ENCODE peak calls at places on chromosomes 11 and 22, in five cellular contexts. One of them, this sample, is unnamed.

GRCh38 chr11:35166369-35167360 is 27.7 kb downstream of the CD44 start:
- DNase-seq in astrocyte of the cerebellum: peak; percentile 67
- DNase-seq in EL: peak; percentile 99
- DNase-seq in BJ: peak; percentile 87
- DNase-seq in T-helper 1 cell: no peak
- DNase-seq in this sample: peak; percentile 89

GRCh38 chr22:35425971-35426800 is 26.2 kb downstream of the MCM5 start:
- DNase-seq in astrocyte of the cerebellum: peak; percentile 12
- DNase-seq in EL: peak; percentile 37
- DNase-seq in BJ: no peak
- DNase-seq in T-helper 1 cell: no peak
- DNase-seq in this sample: no peak

GRCh38 chr11:58739725-58740430 is 8.1 kb upstream of the GLYAT start:
- DNase-seq in astrocyte of the cerebellum: no peak
- DNase-seq in EL: peak; percentile 49
- DNase-seq in BJ: peak; percentile 34
- DNase-seq in T-helper 1 cell: no peak
- DNase-seq in this sample: no peak

GRCh38 chr11:7494086-7494775 is 8.9 kb downstream of the OLFML1 start:
- DNase-seq in astrocyte of the cerebellum: no peak
- DNase-seq in EL: no peak
- DNase-seq in BJ: no peak
- DNase-seq in T-helper 1 cell: no peak
- DNase-seq in this sample: no peak

GRCh38 chr11:12329797-12330196 is 47.6 kb upstream of the PARVA start:
- DNase-seq in astrocyte of the cerebellum: no peak
- DNase-seq in EL: no peak
- DNase-seq in BJ: peak; percentile 19
- DNase-seq in T-helper 1 cell: no peak
- DNase-seq in this sample: no peak

GRCh38 chr22:35477911-35478582 is 62.6 kb upstream of the RASD2 start:
- DNase-seq in astrocyte of the cerebellum: peak; percentile 49
- DNase-seq in EL: peak; percentile 93
- DNase-seq in BJ: peak; percentile 20
- DNase-seq in T-helper 1 cell: no peak
- DNase-seq in this sample: peak; percentile 49

GRCh38 chr22:48897959-48898358 is 929.7 kb downstream of the BRD1 start:
- DNase-seq in astrocyte of the cerebellum: no peak
- DNase-seq in EL: no peak
- DNase-seq in BJ: no peak
- DNase-seq in T-helper 1 cell: no peak
- DNase-seq in this sample: no peak

GRCh38 chr22:39205344-39206021 is 39.3 kb downstream of the PDGFB start:
- DNase-seq in astrocyte of the cerebellum: no peak
- DNase-seq in EL: peak; percentile 84
- DNase-seq in BJ: peak; percentile 18
- DNase-seq in T-helper 1 cell: no peak
- DNase-seq in this sample: peak; percentile 57

GRCh38 chr11:65492387-65492636 is 6.5 kb upstream of the MALAT1 start:
- DNase-seq in astrocyte of the cerebellum: no peak
- DNase-seq in EL: no peak
- DNase-seq in BJ: no peak
- DNase-seq in T-helper 1 cell: no peak
- DNase-seq in this sample: no peak

GRCh38 chr11:76835928-76836612 is 24.6 kb upstream of the ACER3 start:
- DNase-seq in astrocyte of the cerebellum: peak; percentile 87
- DNase-seq in EL: peak; percentile 62
- DNase-seq in BJ: peak; percentile 59
- DNase-seq in T-helper 1 cell: no peak
- DNase-seq in this sample: no peak

GRCh38 chr11:44952500-44953260 is 2.0 kb upstream of the TP53I11 start:
- DNase-seq in astrocyte of the cerebellum: no peak
- DNase-seq in EL: no peak
- DNase-seq in BJ: no peak
- DNase-seq in T-helper 1 cell: no peak
- DNase-seq in this sample: no peak

GRCh38 chr22:40857309-40857851 is 432 bp downstream of the XPNPEP3 start:
- DNase-seq in astrocyte of the cerebellum: no peak
- DNase-seq in EL: no peak
- DNase-seq in BJ: no peak
- DNase-seq in T-helper 1 cell: no peak
- DNase-seq in this sample: no peak

GRCh38 chr11:108975641-108976071 is 310.8 kb downstream of the DDX10 start:
- DNase-seq in astrocyte of the cerebellum: no peak
- DNase-seq in EL: no peak
- DNase-seq in BJ: no peak
- DNase-seq in T-helper 1 cell: no peak
- DNase-seq in this sample: no peak

GRCh38 chr11:8285228-8285627 is 21.6 kb upstream of the LMO1 start:
- DNase-seq in astrocyte of the cerebellum: no peak
- DNase-seq in EL: no peak
- DNase-seq in BJ: no peak
- DNase-seq in T-helper 1 cell: no peak
- DNase-seq in this sample: no peak

GRCh38 chr22:28562324-28562723 is 117.3 kb downstream of the TTC28 start:
- DNase-seq in astrocyte of the cerebellum: no peak
- DNase-seq in EL: no peak
- DNase-seq in BJ: no peak
- DNase-seq in T-helper 1 cell: no peak
- DNase-seq in this sample: no peak

GRCh38 chr11:17760102-17761029 is 25.8 kb downstream of the KCNC1 start:
- DNase-seq in astrocyte of the cerebellum: no peak
- DNase-seq in EL: peak; percentile 27
- DNase-seq in BJ: no peak
- DNase-seq in T-helper 1 cell: no peak
- DNase-seq in this sample: peak; percentile 11

GRCh38 chr22:44291265-44292006 is 21.3 kb downstream of the SHISAL1 start:
- DNase-seq in astrocyte of the cerebellum: no peak
- DNase-seq in EL: peak; percentile 17
- DNase-seq in BJ: no peak
- DNase-seq in T-helper 1 cell: no peak
- DNase-seq in this sample: peak; percentile 15